ENCODE peak calls at places on chromosomes 3 and 15, in seven cellular contexts. Q is H54, T is heart left ventricle, I is IMR-90, U is Peyer's patch, C is A549, A is right lobe of liver. Z is an unnamed sample.
A peak's percentile ranks its signal among the peaks of the same experiment; 100 is the strongest.

GRCh38 chr15:98896802-98897732 is 110.5 kb downstream of the PGPEP1L start:
- DNase-seq in C (peak; percentile 99), I (peak; percentile 100), U (no peak), A (no peak), Q (peak; percentile 62), T (no peak), Z (peak; percentile 59)

GRCh38 chr3:118803096-118803476 is 231.6 kb downstream of the IGSF11 start:
- DNase-seq in T (no peak), A (no peak), Q (no peak), C (no peak), U (no peak), I (no peak), Z (no peak)

GRCh38 chr3:186099178-186099577 is 9.7 kb downstream of the ETV5 start:
- DNase-seq in U (no peak), C (no peak), I (peak; percentile 82), Q (no peak), A (no peak), T (no peak), Z (peak; percentile 5)

GRCh38 chr3:24185738-24186384 is 240.8 kb downstream of the NR1D2 start:
- DNase-seq in Q (peak; percentile 25), C (peak; percentile 36), T (no peak), U (no peak), I (peak; percentile 57), A (no peak), Z (peak; percentile 96)

GRCh38 chr3:197901626-197902025 is 48.4 kb upstream of the RPL35A start:
- DNase-seq in U (no peak), C (no peak), T (no peak), Q (no peak), I (no peak), A (no peak), Z (no peak)

GRCh38 chr3:43723121-43723734 is 32.5 kb downstream of the ABHD5 start:
- DNase-seq in A (no peak), T (no peak), C (no peak), I (peak; percentile 77), Q (no peak), U (no peak), Z (no peak)

GRCh38 chr3:184982058-184982457 is 170.1 kb downstream of the VPS8 start:
- DNase-seq in Q (no peak), I (no peak), T (no peak), C (no peak), A (no peak), U (no peak), Z (no peak)

GRCh38 chr3:167051421-167051820 is 328.7 kb downstream of the ZBBX start:
- DNase-seq in T (no peak), A (no peak), U (no peak), C (no peak), Q (no peak), I (no peak), Z (no peak)

GRCh38 chr3:126179825-126180476 is 435 bp downstream of the ALDH1L1 start:
- DNase-seq in I (no peak), A (peak; percentile 75), T (peak; percentile 77), U (no peak), C (no peak), Q (no peak), Z (no peak)

GRCh38 chr3:136645915-136646314 is 106.3 kb downstream of the STAG1 start:
- DNase-seq in A (no peak), I (no peak), Q (no peak), U (no peak), C (no peak), T (no peak), Z (no peak)

GRCh38 chr3:107690522-107691138 is 167.9 kb downstream of the BBX start:
- DNase-seq in C (peak; percentile 30), A (no peak), T (no peak), U (no peak), Q (no peak), I (peak; percentile 73), Z (peak; percentile 71)

GRCh38 chr3:120276767-120277166 is 8.3 kb downstream of the GPR156 start:
- DNase-seq in I (no peak), A (no peak), C (no peak), T (no peak), U (no peak), Q (no peak), Z (no peak)

GRCh38 chr3:187269486-187269885 is 22.1 kb downstream of the MASP1 start:
- DNase-seq in I (no peak), T (no peak), C (no peak), U (no peak), Q (no peak), A (no peak), Z (no peak)

GRCh38 chr15:89114974-89115373 is 26.7 kb downstream of the ABHD2 start:
- DNase-seq in C (no peak), Q (no peak), T (no peak), U (no peak), I (peak; percentile 84), A (no peak), Z (no peak)

GRCh38 chr3:100079328-100079727 is 35.0 kb downstream of the FILIP1L start:
- DNase-seq in I (no peak), T (no peak), C (no peak), U (no peak), Q (no peak), A (no peak), Z (no peak)

GRCh38 chr3:55177749-55178148 is 249.9 kb upstream of the LRTM1 start:
- DNase-seq in U (no peak), Q (no peak), A (no peak), C (no peak), I (no peak), T (no peak), Z (no peak)

GRCh38 chr15:45634442-45635190 is at the start of gene SQOR:
- DNase-seq in I (peak; percentile 54), Q (peak; percentile 52), U (peak; percentile 82), A (peak; percentile 96), T (peak; percentile 93), C (peak; percentile 61), Z (peak; percentile 55)

GRCh38 chr3:140465988-140466387 is 211.9 kb upstream of the TRIM42 start:
- DNase-seq in I (no peak), T (no peak), Q (no peak), A (no peak), C (no peak), U (no peak), Z (no peak)

GRCh38 chr3:162354343-162354742 is 857.7 kb downstream of the OTOL1 start:
- DNase-seq in A (no peak), T (no peak), I (peak; percentile 78), U (no peak), C (no peak), Q (no peak), Z (no peak)

GRCh38 chr15:41903782-41904181 is 9.9 kb upstream of the SPTBN5 start:
- DNase-seq in C (no peak), T (no peak), I (no peak), U (no peak), A (no peak), Q (no peak), Z (no peak)

GRCh38 chr3:158918008-158918407 is 116.2 kb downstream of the MFSD1 start:
- DNase-seq in T (no peak), U (no peak), Q (peak; percentile 27), C (peak; percentile 15), I (peak; percentile 29), A (no peak), Z (peak; percentile 39)

GRCh38 chr3:58518304-58518789 is 18.6 kb downstream of the ACOX2 start:
- DNase-seq in C (no peak), U (no peak), A (no peak), T (no peak), I (no peak), Q (no peak), Z (no peak)

GRCh38 chr3:189773056-189773455 is 141.9 kb downstream of the TP63 start:
- DNase-seq in T (no peak), Q (no peak), U (no peak), C (no peak), A (no peak), I (peak; percentile 72), Z (no peak)

GRCh38 chr3:42647821-42648459 is 5.6 kb upstream of the ZBTB47 start:
- DNase-seq in A (no peak), I (no peak), C (no peak), U (no peak), Q (no peak), T (no peak), Z (no peak)

GRCh38 chr3:149480326-149481017 is 6.0 kb downstream of the TM4SF4 start:
- DNase-seq in I (peak; percentile 91), U (peak; percentile 21), T (peak; percentile 81), C (peak; percentile 85), A (peak; percentile 81), Q (peak; percentile 70), Z (peak; percentile 54)

GRCh38 chr15:98753726-98754125 is 105.4 kb downstream of the IGF1R start:
- DNase-seq in Q (no peak), T (no peak), U (no peak), A (no peak), I (no peak), C (no peak), Z (no peak)

DNA sequence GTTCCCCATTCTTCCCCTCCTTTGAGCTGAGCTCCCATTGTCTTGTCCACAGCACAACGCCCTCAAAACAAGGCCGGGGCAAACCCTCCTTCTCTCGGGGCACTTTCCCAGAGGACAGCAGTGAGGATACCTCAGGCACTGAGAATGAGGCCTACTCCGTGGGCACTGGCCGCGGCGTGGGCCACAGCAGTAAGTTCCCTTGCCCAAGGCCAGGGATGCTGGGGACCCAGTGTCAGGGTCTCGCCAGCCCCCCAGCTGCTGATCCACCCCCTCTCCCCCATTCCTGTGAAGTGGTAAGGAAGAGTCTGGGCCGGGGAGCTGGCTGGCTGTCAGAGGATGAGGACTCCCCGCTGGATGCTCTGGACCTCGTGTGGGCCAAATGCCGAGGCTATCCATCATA is 4.2 kb upstream of the OGG1 start:
- DNase-seq in A (no peak), T (no peak), I (no peak), C (no peak), U (no peak), Q (no peak), Z (no peak)
- TF ChIP-seq POLR2A in A (no peak), T (no peak), I (no peak), C (no peak), U (no peak), Q (no peak), Z (no peak)

GRCh38 chr15:101277038-101277822 is at the start of gene SELENOS:
- DNase-seq in T (peak; percentile 95), A (peak; percentile 93), U (peak; percentile 89), Q (peak; percentile 69), I (peak; percentile 84), C (peak; percentile 76), Z (peak; percentile 95)
- TF ChIP-seq POLR2A in T (peak; percentile 98), A (peak; percentile 97), U (peak; percentile 98), Q (peak; percentile 60), I (peak; percentile 79), C (peak; percentile 70), Z (peak; percentile 72)

DNA sequence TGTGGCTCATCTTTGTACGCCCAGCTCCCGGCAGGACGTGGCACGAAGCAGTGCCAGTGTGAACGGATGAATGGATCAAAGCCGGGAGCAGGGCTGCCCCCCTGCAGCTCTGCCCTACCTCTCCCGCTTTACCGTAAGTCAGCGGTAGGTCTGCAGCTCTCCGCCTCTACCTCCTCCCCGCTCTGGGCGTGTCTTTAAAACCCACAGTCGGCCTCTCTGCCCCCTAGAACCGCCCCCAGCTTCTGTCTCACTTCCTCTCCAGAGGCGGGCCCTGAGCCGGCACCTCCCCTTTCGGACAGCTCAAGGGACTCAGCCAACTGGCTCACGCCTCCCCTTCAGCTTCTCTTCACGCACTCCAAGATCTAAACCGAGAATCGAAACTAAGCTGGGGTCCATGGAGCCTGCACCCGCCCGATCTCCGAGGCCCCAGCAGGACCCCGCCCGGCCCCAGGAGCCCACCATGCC is at the start of gene PML:
- DNase-seq in T (peak; percentile 97), U (peak; percentile 98), I (peak; percentile 93), A (peak; percentile 98), Q (peak; percentile 47), C (peak; percentile 89), Z (peak; percentile 97)
- TF ChIP-seq POLR2A in T (peak; percentile 95), U (peak; percentile 54), I (peak; percentile 24), A (peak; percentile 79), Q (peak; percentile 85), C (peak; percentile 76), Z (peak; percentile 58)

GRCh38 chr3:49903451-49904424 is at the start of gene MST1R:
- DNase-seq in A (peak; percentile 83), T (peak; percentile 88), U (peak; percentile 80), Q (no peak), C (peak; percentile 76), I (no peak), Z (peak; percentile 84)
- TF ChIP-seq POLR2A in A (no peak), T (peak; percentile 40), U (peak; percentile 97), Q (no peak), C (peak; percentile 48), I (no peak), Z (peak; percentile 54)

Z was measured in erythroblast.